ENCODE peak calls at places on chromosomes 1 and 21, in four cellular contexts. A is WTC11, K is K562, S is GM12878. P is an unnamed sample.

GRCh38 chr1:204746838-204747442 is 61.4 kb upstream of the LRRN2 start:
- DNase-seq in A (peak), K (peak), S (no peak), P (peak)

GRCh38 chr1:92329356-92330129 is 30.7 kb downstream of the RPAP2 start:
- DNase-seq in A (no peak), K (no peak), S (no peak), P (no peak)

GRCh38 chr1:75575837-75576236 is 35.1 kb downstream of the SLC44A5 start:
- DNase-seq in A (no peak), K (no peak), S (no peak), P (no peak)

GRCh38 chr1:116769561-116769977 is 15.3 kb downstream of the CD2 start:
- DNase-seq in A (no peak), K (no peak), S (peak), P (no peak)

GRCh38 chr1:44354268-44354839 is 703 bp downstream of the ERI3 start:
- DNase-seq in A (no peak), K (no peak), S (no peak), P (no peak)

GRCh38 chr1:234958702-234959649 is 169.7 kb downstream of the TOMM20 start:
- DNase-seq in A (no peak), K (no peak), S (no peak), P (no peak)

GRCh38 chr21:35275776-35276175 is 226.7 kb upstream of the RUNX1 start:
- DNase-seq in A (no peak), K (no peak), S (no peak), P (no peak)

GRCh38 chr1:1004780-1005697 is 5.1 kb upstream of the HES4 start:
- DNase-seq in A (no peak), K (peak), S (no peak), P (no peak)

GRCh38 chr1:211305044-211305443 is 21.6 kb upstream of the TRAF5 start:
- DNase-seq in A (no peak), K (no peak), S (no peak), P (no peak)

GRCh38 chr1:34896612-34897011 is 32.8 kb downstream of the DLGAP3 start:
- DNase-seq in A (no peak), K (no peak), S (no peak), P (no peak)

GRCh38 chr1:16082283-16083038 is 9.0 kb upstream of the FAM131C start:
- DNase-seq in A (peak), K (peak), S (no peak), P (peak)

GRCh38 chr21:18655927-18656326 is 252.3 kb upstream of the TMPRSS15 start:
- DNase-seq in A (no peak), K (no peak), S (no peak), P (no peak)

GRCh38 chr1:149963358-149963757 is 26.7 kb upstream of the MTMR11 start:
- DNase-seq in A (no peak), K (no peak), S (no peak), P (peak)

GRCh38 chr1:186236921-186237320 is 138.1 kb downstream of the TPR start:
- DNase-seq in A (no peak), K (no peak), S (no peak), P (no peak)

GRCh38 chr1:3261007-3261968 is 192.3 kb downstream of the PRDM16 start:
- DNase-seq in A (no peak), K (no peak), S (no peak), P (peak)

GRCh38 chr1:3263790-3264189 is 190.7 kb upstream of the ARHGEF16 start:
- DNase-seq in A (no peak), K (no peak), S (no peak), P (no peak)

GRCh38 chr1:3262681-3263286 is 191.7 kb upstream of the ARHGEF16 start:
- DNase-seq in A (no peak), K (no peak), S (no peak), P (no peak)

GRCh38 chr1:3264456-3264855 is 190.0 kb upstream of the ARHGEF16 start:
- DNase-seq in A (no peak), K (no peak), S (no peak), P (no peak)

DNA sequence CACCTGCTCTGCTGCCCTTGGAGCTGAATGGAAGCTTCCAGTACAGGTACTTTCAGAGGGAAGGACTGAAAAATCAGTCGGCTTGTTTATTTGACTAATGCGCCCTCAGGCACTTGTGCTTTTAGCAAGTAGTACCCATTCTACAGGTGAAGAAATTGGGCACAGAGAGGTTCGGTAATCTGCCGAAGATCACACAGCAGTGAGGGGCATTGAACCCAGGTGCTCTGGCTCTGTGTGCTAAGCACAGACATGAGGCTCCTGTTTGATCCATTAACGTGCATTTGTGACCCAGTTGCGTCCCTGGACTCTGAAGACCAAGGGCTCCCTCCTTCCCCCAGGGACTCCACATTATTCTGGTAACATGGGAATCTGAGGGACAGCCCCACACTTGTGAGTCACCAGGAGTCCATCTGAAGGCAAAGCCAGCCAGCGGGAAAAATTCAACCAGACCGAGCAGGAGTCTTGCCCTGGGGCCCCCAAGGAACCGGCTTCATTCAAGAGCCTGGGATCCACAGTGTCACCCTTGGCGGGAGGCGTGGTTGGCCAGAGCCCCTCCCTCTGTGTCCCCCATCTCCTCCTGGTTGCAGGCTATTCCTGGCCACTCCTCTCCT is 192.4 kb upstream of the ARHGEF16 start:
- DNase-seq in A (no peak), K (no peak), S (no peak), P (no peak)
- TF ChIP-seq CREM in A (no peak), K (no peak), S (no peak), P (no peak)

GRCh38 chr1:168340796-168341510 is 60.3 kb downstream of the TBX19 start:
- DNase-seq in A (no peak), K (no peak), S (no peak), P (no peak)

GRCh38 chr1:168341576-168341975 is 60.9 kb downstream of the TBX19 start:
- DNase-seq in A (no peak), K (no peak), S (no peak), P (no peak)

GRCh38 chr1:168342572-168343280 is 62.0 kb downstream of the TBX19 start:
- DNase-seq in A (peak), K (peak), S (peak), P (peak)

GRCh38 chr1:168345939-168346338 is 65.3 kb downstream of the TBX19 start:
- DNase-seq in A (no peak), K (no peak), S (no peak), P (no peak)

GRCh38 chr1:168343566-168343965 is 62.9 kb downstream of the TBX19 start:
- DNase-seq in A (no peak), K (no peak), S (no peak), P (peak)
- TF ChIP-seq CREM in A (no peak), K (no peak), S (no peak), P (no peak)

DNA sequence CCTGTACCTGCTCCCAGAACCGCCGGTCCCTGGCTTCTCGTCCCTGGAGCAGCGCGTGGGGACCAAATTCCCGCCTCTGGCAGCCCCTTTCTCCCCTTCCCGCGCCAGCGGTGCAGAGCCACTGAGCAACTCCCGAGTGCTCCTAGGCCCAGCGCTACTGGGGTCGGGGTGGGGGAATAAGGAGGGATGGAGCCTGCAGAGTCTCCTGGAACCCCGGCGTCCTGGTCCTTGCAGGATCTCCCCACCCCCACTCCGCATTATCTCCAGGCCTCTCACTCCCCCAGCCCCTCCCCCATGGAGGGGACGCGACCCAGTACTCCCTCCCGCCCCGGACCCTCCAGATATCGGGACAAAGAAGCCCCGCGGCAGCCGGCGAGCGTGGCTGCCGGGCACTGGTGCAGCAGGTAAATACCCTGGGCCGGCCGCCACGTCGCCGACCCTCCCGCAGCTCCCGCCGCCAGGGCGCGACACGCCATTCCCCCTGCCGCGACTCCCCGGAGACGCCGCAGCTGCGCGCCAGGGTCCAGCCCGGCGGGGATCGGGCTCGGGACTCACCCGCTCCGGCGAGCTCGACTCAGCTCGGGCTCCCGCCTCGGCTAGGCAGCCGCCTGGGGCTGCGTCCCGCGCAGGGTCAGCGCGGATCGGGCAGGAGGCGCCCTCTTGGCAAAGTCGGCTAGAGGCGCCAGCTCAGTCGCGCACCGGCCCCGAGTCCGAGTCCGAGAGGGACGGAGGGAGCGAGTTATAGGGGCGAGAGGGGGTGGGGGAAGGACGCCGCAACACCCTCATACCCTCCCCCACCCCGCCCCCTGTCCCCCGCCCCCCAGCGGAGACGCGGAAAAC is 1.2 kb downstream of the SYT6 start:
- DNase-seq in A (peak), K (no peak), S (no peak), P (no peak)
- TF ChIP-seq CREM in A (peak), K (no peak), S (no peak), P (no peak)

GRCh38 chr1:154998818-154999650 is 3.6 kb upstream of the ZBTB7B start:
- DNase-seq in A (peak), K (peak), S (peak), P (no peak)

GRCh38 chr1:154998201-154998780 is 4.3 kb upstream of the ZBTB7B start:
- DNase-seq in A (no peak), K (no peak), S (no peak), P (no peak)

GRCh38 chr1:154999651-155000474 is 2.7 kb upstream of the ZBTB7B start:
- DNase-seq in A (peak), K (peak), S (no peak), P (peak)

GRCh38 chr1:154994269-154994977 is 1.0 kb downstream of the LENEP start:
- DNase-seq in A (no peak), K (no peak), S (no peak), P (no peak)

DNA sequence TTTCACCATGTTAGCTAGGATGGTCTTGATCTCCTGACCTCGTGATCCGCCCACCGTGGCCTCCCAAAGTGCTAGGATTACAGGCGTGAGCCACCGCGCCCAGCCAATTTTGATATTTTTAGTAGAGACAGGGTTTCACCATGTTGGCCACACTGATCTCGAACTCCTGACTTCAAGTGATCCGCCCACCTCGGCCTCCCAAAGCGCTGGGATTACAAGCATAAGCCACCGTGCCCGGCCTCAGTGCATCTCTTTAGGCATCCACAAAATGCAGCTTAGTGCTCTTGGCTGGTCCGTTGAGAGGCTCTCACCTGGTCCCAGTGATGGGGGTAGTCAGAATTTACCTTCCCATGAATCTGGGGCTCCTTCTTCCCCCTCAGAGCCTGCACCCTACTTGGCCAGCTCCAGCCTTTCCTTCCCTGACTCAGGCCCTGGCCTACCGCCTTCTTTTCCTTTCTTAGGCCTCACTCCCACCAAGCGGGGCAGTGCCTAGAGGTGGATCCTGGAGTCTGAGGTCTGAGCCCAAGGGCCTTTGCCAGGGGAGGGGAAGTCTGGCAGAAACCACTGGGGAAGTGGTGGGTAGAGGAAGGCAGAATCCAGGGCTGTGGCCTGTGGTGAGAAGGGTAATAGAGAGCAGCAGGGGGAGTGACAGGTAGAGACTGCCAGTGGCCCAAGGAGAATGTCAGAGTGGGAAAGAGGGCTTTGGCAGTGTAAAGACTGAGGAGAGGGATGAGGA is 3.7 kb downstream of the LENEP start:
- DNase-seq in A (no peak), K (no peak), S (no peak), P (no peak)
- TF ChIP-seq CREM in A (no peak), K (no peak), S (no peak), P (no peak)

P was measured in HepG2.